ENCODE peak calls at places on chromosome 2, in four cellular contexts. I, A, H and D are unnamed samples.

GRCh38 chr2:96537734-96538486 is 1.4 kb downstream of the ARID5A start:
- DNase-seq in I (no peak), A (no peak), H (no peak), D (no peak)

GRCh38 chr2:54757496-54757895 is 34.0 kb downstream of the EML6 start:
- DNase-seq in I (no peak), A (no peak), H (no peak), D (peak)

GRCh38 chr2:102190425-102191107 is 3.7 kb downstream of the IL1RL2 start:
- DNase-seq in I (no peak), A (no peak), H (peak), D (no peak)

GRCh38 chr2:8134105-8134903 is 547.6 kb upstream of the ID2 start:
- DNase-seq in I (no peak), A (no peak), H (peak), D (no peak)

GRCh38 chr2:30886101-30886500 is 78.9 kb upstream of the CAPN13 start:
- DNase-seq in I (no peak), A (no peak), H (no peak), D (no peak)

GRCh38 chr2:33047939-33048338 is 101.2 kb downstream of the LTBP1 start:
- DNase-seq in I (no peak), A (no peak), H (no peak), D (no peak)

GRCh38 chr2:101858910-101859309 is 132.8 kb upstream of the IL1R2 start:
- DNase-seq in I (no peak), A (no peak), H (no peak), D (no peak)

GRCh38 chr2:3914243-3914642 is 210.9 kb downstream of the DCDC2C start:
- DNase-seq in I (no peak), A (no peak), H (no peak), D (no peak)

GRCh38 chr2:178827739-178828487 is 20.7 kb upstream of the TTN start:
- DNase-seq in I (no peak), A (no peak), H (peak), D (no peak)

GRCh38 chr2:239790721-239791120 is 234.4 kb downstream of the NDUFA10 start:
- DNase-seq in I (no peak), A (peak), H (no peak), D (no peak)

GRCh38 chr2:10235909-10236550 is 66.7 kb upstream of the HPCAL1 start:
- DNase-seq in I (no peak), A (no peak), H (no peak), D (no peak)

GRCh38 chr2:75614062-75614710 is 32.4 kb upstream of the MRPL19 start:
- DNase-seq in I (no peak), A (no peak), H (no peak), D (no peak)

GRCh38 chr2:105822186-105822585 is 77.5 kb downstream of the NCK2 start:
- DNase-seq in I (no peak), A (no peak), H (peak), D (no peak)

GRCh38 chr2:27714851-27715291 is 51.2 kb downstream of the SLC4A1AP start:
- DNase-seq in I (no peak), A (no peak), H (no peak), D (peak)

GRCh38 chr2:74048843-74049519 is 64.3 kb downstream of the TET3 start:
- DNase-seq in I (peak), A (no peak), H (no peak), D (no peak)

GRCh38 chr2:65751422-65751821 is 319.0 kb upstream of the SPRED2 start:
- DNase-seq in I (no peak), A (no peak), H (no peak), D (no peak)

GRCh38 chr2:206990335-206990734 is 51.0 kb downstream of the CPO start:
- DNase-seq in I (no peak), A (no peak), H (no peak), D (no peak)

GRCh38 chr2:39528701-39529100 is 91.6 kb upstream of the MAP4K3 start:
- DNase-seq in I (no peak), A (peak), H (no peak), D (no peak)

GRCh38 chr2:34069604-34070003 is 470.5 kb upstream of the FAM98A start:
- DNase-seq in I (no peak), A (no peak), H (no peak), D (no peak)

GRCh38 chr2:43152711-43153627 is 73.4 kb downstream of the ZFP36L2 start:
- DNase-seq in I (no peak), A (no peak), H (no peak), D (no peak)

GRCh38 chr2:176817061-176817565 is 395.5 kb upstream of the HNRNPA3 start:
- DNase-seq in I (no peak), A (peak), H (no peak), D (no peak)

GRCh38 chr2:34025196-34025595 is 426.1 kb upstream of the FAM98A start:
- DNase-seq in I (no peak), A (no peak), H (no peak), D (no peak)

GRCh38 chr2:135164431-135164830 is 112.3 kb downstream of the RAB3GAP1 start:
- DNase-seq in I (no peak), A (no peak), H (no peak), D (no peak)

GRCh38 chr2:70947556-70948184 is 12.0 kb downstream of the ATP6V1B1 start:
- DNase-seq in I (no peak), A (no peak), H (no peak), D (no peak)

GRCh38 chr2:54574860-54575247 is 118.7 kb downstream of the SPTBN1 start:
- DNase-seq in I (no peak), A (no peak), H (no peak), D (no peak)

GRCh38 chr2:9373047-9373446 is 50.3 kb downstream of the ITGB1BP1 start:
- DNase-seq in I (no peak), A (no peak), H (no peak), D (no peak)

GRCh38 chr2:75094405-75094804 is 104.9 kb downstream of the TACR1 start:
- DNase-seq in I (no peak), A (no peak), H (no peak), D (no peak)

GRCh38 chr2:29218071-29218470 is 102.9 kb downstream of the CLIP4 start:
- DNase-seq in I (no peak), A (no peak), H (no peak), D (no peak)

GRCh38 chr2:13596233-13596632 is 879.5 kb downstream of the TRIB2 start:
- DNase-seq in I (no peak), A (no peak), H (no peak), D (no peak)

GRCh38 chr2:112709703-112710102 is 11.1 kb upstream of the NT5DC4 start:
- DNase-seq in I (no peak), A (peak), H (no peak), D (no peak)

GRCh38 chr2:100857915-100858314 is 38.0 kb downstream of the NPAS2 start:
- DNase-seq in I (no peak), A (no peak), H (no peak), D (no peak)

GRCh38 chr2:203811491-203812221 is 55.9 kb upstream of the CTLA4 start:
- DNase-seq in I (no peak), A (no peak), H (peak), D (no peak)

GRCh38 chr2:155494744-155495143 is 796.2 kb downstream of the KCNJ3 start:
- DNase-seq in I (no peak), A (no peak), H (no peak), D (no peak)

GRCh38 chr2:232890896-232891601 is 21.0 kb downstream of the SNORC start:
- DNase-seq in I (peak), A (peak), H (no peak), D (peak)

GRCh38 chr2:179946810-179947485 is 60.1 kb downstream of the CWC22 start:
- DNase-seq in I (no peak), A (no peak), H (no peak), D (no peak)
- TF ChIP-seq ATF2 in I (no peak), A (no peak), H (no peak), D (no peak)

GRCh38 chr2:202034249-202035088 is 814 bp downstream of the FZD7 start:
- DNase-seq in I (peak), A (no peak), H (no peak), D (no peak)
- TF ChIP-seq USF2 in I (no peak), A (no peak), H (no peak), D (no peak)

DNA sequence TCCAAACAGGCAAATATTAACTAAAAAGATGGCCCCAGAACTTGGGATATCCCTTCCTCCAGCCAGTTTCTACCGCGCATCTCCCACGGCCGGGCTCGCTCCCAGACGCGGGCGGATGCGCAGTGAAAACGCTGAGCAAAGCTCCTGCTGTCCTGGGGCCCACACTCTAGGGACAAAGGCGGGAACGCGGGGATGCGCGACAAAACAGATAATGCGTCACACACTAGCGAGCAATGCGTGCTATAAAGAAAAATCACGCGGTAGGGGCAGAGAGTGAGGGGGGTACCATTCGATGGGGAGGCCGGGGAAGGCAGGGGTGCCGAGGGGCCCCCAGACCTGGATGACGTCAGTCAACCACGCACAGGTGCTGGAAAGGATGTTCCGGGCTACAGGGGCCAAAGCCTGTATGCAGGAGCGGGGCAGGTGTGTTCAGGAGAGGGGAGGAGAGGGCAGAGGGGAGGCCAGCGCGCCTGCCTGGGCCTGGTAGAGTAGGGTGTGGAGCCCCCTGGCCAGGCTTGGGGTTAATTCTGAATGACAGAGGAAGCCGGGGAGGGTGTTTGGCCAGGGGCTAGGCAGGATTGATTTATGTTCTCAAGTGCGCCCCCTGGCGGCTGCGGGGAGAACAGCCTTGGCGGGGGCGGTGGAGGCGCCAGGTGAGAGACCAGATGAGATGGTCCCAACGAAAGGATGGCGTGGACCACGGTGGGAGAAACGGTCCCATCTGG is 14.9 kb upstream of the ITM2C start:
- DNase-seq in I (peak), A (peak), H (peak), D (peak)
- TF ChIP-seq JUN in I (no peak), A (no peak), H (no peak), D (no peak)

DNA sequence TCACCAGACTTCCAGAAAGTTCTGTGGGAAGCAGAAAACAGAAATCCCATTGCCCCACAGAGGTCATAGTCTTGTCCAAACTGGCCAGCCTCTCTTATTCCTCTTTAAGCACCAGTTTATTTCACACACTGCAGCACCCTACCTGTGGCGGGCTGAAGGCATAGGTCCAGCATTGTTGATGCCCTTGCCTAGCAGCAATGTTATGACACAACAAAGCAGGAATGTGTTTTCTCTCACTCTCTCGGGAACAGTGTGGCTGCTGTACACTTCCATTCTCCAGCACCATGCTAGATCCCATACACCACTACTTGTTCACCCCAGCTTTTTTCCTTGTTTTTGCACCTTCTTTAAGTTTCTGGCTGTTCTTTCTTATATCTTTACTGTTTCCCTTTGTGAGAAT is 181.6 kb downstream of the DNAH6 start:
- DNase-seq in I (no peak), A (no peak), H (no peak), D (no peak)
- TF ChIP-seq ATF2 in I (no peak), A (no peak), H (no peak), D (no peak)

GRCh38 chr2:240998706-240999000 is 235 bp downstream of the SNED1 start:
- DNase-seq in I (no peak), A (peak), H (no peak), D (no peak)

GRCh38 chr2:241001413-241002274 is 3.2 kb downstream of the SNED1 start:
- DNase-seq in I (no peak), A (no peak), H (no peak), D (no peak)

GRCh38 chr2:241000831-241001321 is 2.5 kb downstream of the SNED1 start:
- DNase-seq in I (no peak), A (peak), H (no peak), D (no peak)

GRCh38 chr2:240999001-240999791 is 778 bp downstream of the SNED1 start:
- DNase-seq in I (peak), A (peak), H (no peak), D (no peak)

DNA sequence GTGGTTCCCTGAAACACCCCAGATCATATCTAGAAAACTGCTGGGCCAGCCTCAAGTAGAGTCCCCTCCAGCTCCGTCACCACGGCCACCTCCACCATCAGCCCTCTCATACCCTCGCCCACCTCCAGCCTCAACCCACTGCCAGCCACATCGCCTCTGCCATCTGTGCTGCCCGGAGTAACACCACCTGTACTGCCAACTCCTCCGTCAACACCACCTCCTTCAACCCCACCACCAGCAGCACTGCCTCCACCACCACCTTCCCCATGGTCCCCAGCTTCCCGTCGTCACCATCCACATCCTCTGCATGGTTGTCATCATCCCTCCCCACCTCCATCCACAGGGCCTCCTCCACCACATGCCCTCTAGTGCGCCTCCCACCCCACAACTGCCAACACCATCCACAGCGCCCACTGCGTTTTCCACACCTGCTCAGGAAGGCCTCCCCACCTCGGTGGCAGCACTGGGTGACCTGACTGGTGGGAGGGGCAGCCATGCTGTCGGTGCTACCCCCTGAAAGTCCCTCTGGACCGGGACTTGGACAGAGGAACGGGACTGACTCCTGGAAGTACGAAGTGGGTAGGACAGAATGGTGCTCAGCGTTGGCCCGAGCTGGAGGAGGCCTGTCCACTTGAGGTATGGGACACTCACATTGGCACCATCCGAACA is 1.6 kb downstream of the SNED1 start:
- DNase-seq in I (no peak), A (no peak), H (no peak), D (no peak)
- TF ChIP-seq USF2 in I (no peak), A (no peak), H (no peak), D (no peak)